ENCODE peak calls at places on chromosome 7, in five cellular contexts. H is HS-5; G is stimulated activated effector memory CD8-positive, alpha-beta T cell treated with anti-CD3 and anti-CD28 coated beads, Interleukin-12 subunit alpha, Interleukin-12 subunit beta, amount 100 ng/mL, for 72 hours; Y is stomach; X is CD8-positive, alpha-beta memory T cell. R is an unnamed sample.

GRCh38 chr7:9939171-9939570 is 1034.5 kb upstream of the PHF14 start:
- DNase-seq in H (no peak), G (no peak), Y (no peak), X (no peak), R (no peak)

GRCh38 chr7:27409776-27410175 is 167.2 kb downstream of the EVX1 start:
- DNase-seq in H (peak), G (no peak), Y (no peak), X (no peak), R (peak)

GRCh38 chr7:98568891-98569290 is 48.2 kb upstream of the NPTX2 start:
- DNase-seq in H (no peak), G (no peak), Y (no peak), X (no peak), R (no peak)

GRCh38 chr7:71473366-71473967 is 341.5 kb downstream of the GALNT17 start:
- DNase-seq in H (no peak), G (no peak), Y (no peak), X (no peak), R (no peak)

GRCh38 chr7:31500656-31501055 is 13.2 kb upstream of the ITPRID1 start:
- DNase-seq in H (no peak), G (no peak), Y (no peak), X (no peak), R (no peak)

GRCh38 chr7:14765731-14766130 is 136.8 kb downstream of the DGKB start:
- DNase-seq in H (no peak), G (no peak), Y (no peak), X (no peak), R (peak)

GRCh38 chr7:82067628-82068264 is 297.9 kb upstream of the HGF start:
- DNase-seq in H (no peak), G (no peak), Y (no peak), X (no peak), R (no peak)

GRCh38 chr7:7100432-7100849 is 81.9 kb upstream of the C1GALT1 start:
- DNase-seq in H (no peak), G (no peak), Y (no peak), X (no peak), R (no peak)

GRCh38 chr7:7812112-7812511 is 93.7 kb upstream of the RPA3 start:
- DNase-seq in H (no peak), G (no peak), Y (no peak), X (no peak), R (no peak)

GRCh38 chr7:80991654-80992053 is 72.8 kb upstream of the SEMA3C start:
- DNase-seq in H (no peak), G (no peak), Y (no peak), X (no peak), R (no peak)

GRCh38 chr7:116674508-116675173 is 2.6 kb downstream of the MET start:
- DNase-seq in H (no peak), G (no peak), Y (no peak), X (no peak), R (peak)

GRCh38 chr7:80830584-80831319 is 88.1 kb downstream of the SEMA3C start:
- DNase-seq in H (no peak), G (no peak), Y (no peak), X (no peak), R (peak)

GRCh38 chr7:1324028-1324900 is 91.6 kb downstream of the UNCX start:
- DNase-seq in H (no peak), G (no peak), Y (no peak), X (no peak), R (no peak)

GRCh38 chr7:27605689-27606269 is 56.9 kb downstream of the HIBADH start:
- DNase-seq in H (peak), G (no peak), Y (no peak), X (no peak), R (peak)

GRCh38 chr7:94431620-94432295 is 37.1 kb downstream of the COL1A2 start:
- DNase-seq in H (no peak), G (no peak), Y (no peak), X (no peak), R (no peak)

GRCh38 chr7:7416031-7416968 is 119.4 kb downstream of the COL28A1 start:
- DNase-seq in H (no peak), G (no peak), Y (peak), X (no peak), R (peak)

GRCh38 chr7:30928254-30928872 is 16.7 kb downstream of the AQP1 start:
- DNase-seq in H (no peak), G (peak), Y (peak), X (no peak), R (no peak)

GRCh38 chr7:248732-249435 is 41.1 kb upstream of the FOXL3 start:
- DNase-seq in H (no peak), G (no peak), Y (no peak), X (no peak), R (no peak)

GRCh38 chr7:68321076-68321639 is 1277.1 kb upstream of the AUTS2 start:
- DNase-seq in H (no peak), G (no peak), Y (peak), X (no peak), R (peak)

GRCh38 chr7:3888096-3888495 is 587.0 kb downstream of the SDK1 start:
- DNase-seq in H (no peak), G (no peak), Y (no peak), X (no peak), R (no peak)

GRCh38 chr7:88306590-88307048 is at the start of gene STEAP4:
- DNase-seq in H (no peak), G (no peak), Y (peak), X (no peak), R (peak)

GRCh38 chr7:122975341-122975740 is 20.2 kb downstream of the TAS2R16 start:
- DNase-seq in H (no peak), G (no peak), Y (no peak), X (no peak), R (peak)

GRCh38 chr7:144821069-144821468 is 14.8 kb downstream of the TPK1 start:
- DNase-seq in H (no peak), G (no peak), Y (no peak), X (no peak), R (no peak)

GRCh38 chr7:40753455-40753854 is 618.6 kb downstream of the SUGCT start:
- DNase-seq in H (no peak), G (no peak), Y (no peak), X (no peak), R (peak)

GRCh38 chr7:51255536-51256243 is 60.9 kb downstream of the COBL start:
- DNase-seq in H (peak), G (no peak), Y (no peak), X (no peak), R (peak)

GRCh38 chr7:89849052-89849451 is 305.2 kb upstream of the STEAP1 start:
- DNase-seq in H (no peak), G (no peak), Y (no peak), X (no peak), R (no peak)

GRCh38 chr7:102472126-102473041 is 6.3 kb downstream of the POLR2J start:
- DNase-seq in H (no peak), G (no peak), Y (no peak), X (no peak), R (no peak)

GRCh38 chr7:137626469-137627067 is 220.2 kb downstream of the DGKI start:
- DNase-seq in H (no peak), G (peak), Y (peak), X (peak), R (peak)

GRCh38 chr7:92682767-92683539 is 92.8 kb upstream of the FAM133B start:
- DNase-seq in H (no peak), G (no peak), Y (no peak), X (peak), R (peak)

GRCh38 chr7:158782638-158783490 is 46.4 kb downstream of the ESYT2 start:
- DNase-seq in H (no peak), G (no peak), Y (no peak), X (no peak), R (peak)

GRCh38 chr7:122200888-122201287 is 56.8 kb upstream of the AASS start:
- DNase-seq in H (no peak), G (no peak), Y (no peak), X (no peak), R (no peak)

GRCh38 chr7:82593780-82594179 is 150.2 kb upstream of the CACNA2D1 start:
- DNase-seq in H (no peak), G (no peak), Y (no peak), X (no peak), R (peak)

GRCh38 chr7:134809611-134810010 is 30.2 kb downstream of the CALD1 start:
- DNase-seq in H (no peak), G (no peak), Y (no peak), X (no peak), R (no peak)

GRCh38 chr7:157397751-157398691 is 61.2 kb downstream of the DNAJB6 start:
- DNase-seq in H (no peak), G (no peak), Y (peak), X (no peak), R (peak)

GRCh38 chr7:100682228-100682741 is 8.7 kb downstream of the GNB2 start:
- DNase-seq in H (no peak), G (no peak), Y (no peak), X (no peak), R (peak)

GRCh38 chr7:2715341-2716231 is 27.6 kb downstream of the AMZ1 start:
- DNase-seq in H (no peak), G (no peak), Y (no peak), X (peak), R (no peak)

GRCh38 chr7:129578829-129579228 is 32.7 kb upstream of the NRF1 start:
- DNase-seq in H (no peak), G (no peak), Y (no peak), X (no peak), R (no peak)

GRCh38 chr7:45704683-45705016 is 130.5 kb downstream of the ADCY1 start:
- DNase-seq in H (no peak), G (no peak), Y (no peak), X (no peak), R (no peak)

GRCh38 chr7:71900556-71900955 is 511.6 kb downstream of the CALN1 start:
- DNase-seq in H (no peak), G (no peak), Y (no peak), X (no peak), R (no peak)

GRCh38 chr7:128200376-128200775 is 40.7 kb upstream of the LEP start:
- DNase-seq in H (no peak), G (no peak), Y (no peak), X (no peak), R (no peak)